ENCODE peak calls at places on chromosomes 1 and 21, in nine cellular contexts. One of them, this sample, is unnamed. For H3K36me3 and H3K4me1, the result is how much of the 10 kb centered on the place peaks cover.

GRCh38 chr1:228490120-228491078 is 3.2 kb downstream of the RNF187 start:
- DNase-seq in heart right ventricle: no peak
- DNase-seq in adipocyte: peak
- DNase-seq in uterus: no peak
- DNase-seq in kidney: no peak
- DNase-seq in lung: no peak
- DNase-seq in gastrocnemius medialis: peak
- DNase-seq in cardiac muscle cell: peak
- DNase-seq in left ventricle myocardium inferior: peak
- DNase-seq in this sample: no peak

GRCh38 chr1:4561213-4561612 is 93.2 kb upstream of the AJAP1 start:
- DNase-seq in heart right ventricle: no peak
- DNase-seq in adipocyte: no peak
- DNase-seq in uterus: no peak
- DNase-seq in kidney: no peak
- DNase-seq in lung: no peak
- DNase-seq in gastrocnemius medialis: no peak
- DNase-seq in cardiac muscle cell: no peak
- DNase-seq in left ventricle myocardium inferior: no peak
- DNase-seq in this sample: no peak

GRCh38 chr21:32572574-32573420 is 12.5 kb downstream of the TCP10L start:
- DNase-seq in heart right ventricle: no peak
- DNase-seq in adipocyte: no peak
- DNase-seq in uterus: no peak
- DNase-seq in kidney: no peak
- DNase-seq in lung: no peak
- DNase-seq in gastrocnemius medialis: no peak
- DNase-seq in cardiac muscle cell: no peak
- DNase-seq in left ventricle myocardium inferior: no peak
- DNase-seq in this sample: no peak

GRCh38 chr1:240797050-240797449 is 185.1 kb upstream of the GREM2 start:
- DNase-seq in heart right ventricle: no peak
- DNase-seq in adipocyte: no peak
- DNase-seq in uterus: no peak
- DNase-seq in kidney: no peak
- DNase-seq in lung: no peak
- DNase-seq in gastrocnemius medialis: no peak
- DNase-seq in cardiac muscle cell: no peak
- DNase-seq in left ventricle myocardium inferior: no peak
- DNase-seq in this sample: no peak

GRCh38 chr1:156860113-156860638 is 489 bp upstream of the NTRK1 start:
- DNase-seq in heart right ventricle: peak
- DNase-seq in adipocyte: peak
- DNase-seq in uterus: no peak
- DNase-seq in kidney: peak
- DNase-seq in lung: no peak
- DNase-seq in gastrocnemius medialis: no peak
- DNase-seq in cardiac muscle cell: peak
- DNase-seq in left ventricle myocardium inferior: peak
- DNase-seq in this sample: no peak

GRCh38 chr1:150973826-150974579 is 632 bp downstream of the CERS2 start:
- DNase-seq in heart right ventricle: peak
- DNase-seq in adipocyte: peak
- DNase-seq in uterus: peak
- DNase-seq in kidney: peak
- DNase-seq in lung: peak
- DNase-seq in gastrocnemius medialis: peak
- DNase-seq in cardiac muscle cell: no peak
- DNase-seq in left ventricle myocardium inferior: peak
- DNase-seq in this sample: peak

GRCh38 chr1:27416387-27417111 is 24.1 kb downstream of the GPR3 start:
- DNase-seq in heart right ventricle: no peak
- DNase-seq in adipocyte: peak
- DNase-seq in uterus: no peak
- DNase-seq in kidney: no peak
- DNase-seq in lung: no peak
- DNase-seq in gastrocnemius medialis: no peak
- DNase-seq in cardiac muscle cell: peak
- DNase-seq in left ventricle myocardium inferior: no peak
- DNase-seq in this sample: no peak

GRCh38 chr1:68600049-68600661 is 103.3 kb upstream of the DEPDC1 start:
- DNase-seq in heart right ventricle: no peak
- DNase-seq in adipocyte: peak
- DNase-seq in uterus: no peak
- DNase-seq in kidney: no peak
- DNase-seq in lung: no peak
- DNase-seq in gastrocnemius medialis: no peak
- DNase-seq in cardiac muscle cell: peak
- DNase-seq in left ventricle myocardium inferior: no peak
- DNase-seq in this sample: no peak

GRCh38 chr21:20004353-20004752 is 993.9 kb upstream of the NCAM2 start:
- DNase-seq in heart right ventricle: no peak
- DNase-seq in adipocyte: no peak
- DNase-seq in uterus: no peak
- DNase-seq in kidney: no peak
- DNase-seq in lung: no peak
- DNase-seq in gastrocnemius medialis: no peak
- DNase-seq in cardiac muscle cell: no peak
- DNase-seq in left ventricle myocardium inferior: no peak
- DNase-seq in this sample: no peak

GRCh38 chr1:154000420-154000819 is 9.9 kb downstream of the RPS27 start:
- DNase-seq in heart right ventricle: no peak
- DNase-seq in adipocyte: no peak
- DNase-seq in uterus: no peak
- DNase-seq in kidney: no peak
- DNase-seq in lung: no peak
- DNase-seq in gastrocnemius medialis: no peak
- DNase-seq in cardiac muscle cell: no peak
- DNase-seq in left ventricle myocardium inferior: no peak
- DNase-seq in this sample: no peak

GRCh38 chr1:110183642-110184167 is 26.4 kb upstream of the KCNC4 start:
- DNase-seq in heart right ventricle: no peak
- DNase-seq in adipocyte: no peak
- DNase-seq in uterus: no peak
- DNase-seq in kidney: no peak
- DNase-seq in lung: no peak
- DNase-seq in gastrocnemius medialis: no peak
- DNase-seq in cardiac muscle cell: no peak
- DNase-seq in left ventricle myocardium inferior: no peak
- DNase-seq in this sample: no peak

GRCh38 chr1:234842726-234843641 is 233.0 kb upstream of the IRF2BP2 start:
- DNase-seq in heart right ventricle: peak
- DNase-seq in adipocyte: no peak
- DNase-seq in uterus: no peak
- DNase-seq in kidney: peak
- DNase-seq in lung: no peak
- DNase-seq in gastrocnemius medialis: no peak
- DNase-seq in cardiac muscle cell: peak
- DNase-seq in left ventricle myocardium inferior: peak
- DNase-seq in this sample: no peak

GRCh38 chr1:245855846-245856730 is 651.0 kb downstream of the SMYD3 start:
- DNase-seq in heart right ventricle: no peak
- DNase-seq in adipocyte: no peak
- DNase-seq in uterus: no peak
- DNase-seq in kidney: no peak
- DNase-seq in lung: no peak
- DNase-seq in gastrocnemius medialis: no peak
- DNase-seq in cardiac muscle cell: no peak
- DNase-seq in left ventricle myocardium inferior: no peak
- DNase-seq in this sample: no peak

GRCh38 chr1:229640455-229640854 is 14.4 kb downstream of the URB2 start:
- DNase-seq in heart right ventricle: no peak
- DNase-seq in adipocyte: no peak
- DNase-seq in uterus: no peak
- DNase-seq in kidney: no peak
- DNase-seq in lung: no peak
- DNase-seq in gastrocnemius medialis: no peak
- DNase-seq in cardiac muscle cell: no peak
- DNase-seq in left ventricle myocardium inferior: no peak
- DNase-seq in this sample: no peak

GRCh38 chr1:219296430-219296850 is 122.8 kb downstream of the LYPLAL1 start:
- DNase-seq in heart right ventricle: no peak
- DNase-seq in adipocyte: peak
- DNase-seq in uterus: no peak
- DNase-seq in kidney: no peak
- DNase-seq in lung: no peak
- DNase-seq in gastrocnemius medialis: no peak
- DNase-seq in cardiac muscle cell: no peak
- DNase-seq in left ventricle myocardium inferior: no peak
- DNase-seq in this sample: no peak

GRCh38 chr1:41668967-41669366 is 184.5 kb upstream of the EDN2 start:
- DNase-seq in heart right ventricle: no peak
- DNase-seq in adipocyte: no peak
- DNase-seq in uterus: no peak
- DNase-seq in kidney: peak
- DNase-seq in lung: no peak
- DNase-seq in gastrocnemius medialis: no peak
- DNase-seq in cardiac muscle cell: no peak
- DNase-seq in left ventricle myocardium inferior: no peak
- DNase-seq in this sample: no peak

GRCh38 chr1:35177237-35177786 is 15.6 kb downstream of the SFPQ start:
- DNase-seq in heart right ventricle: no peak
- DNase-seq in adipocyte: no peak
- DNase-seq in uterus: no peak
- DNase-seq in kidney: no peak
- DNase-seq in lung: no peak
- DNase-seq in gastrocnemius medialis: no peak
- DNase-seq in cardiac muscle cell: no peak
- DNase-seq in left ventricle myocardium inferior: no peak
- DNase-seq in this sample: no peak
- H3K36me3 ChIP-seq in heart right ventricle: half or more
- H3K36me3 ChIP-seq in adipocyte: half or more
- H3K36me3 ChIP-seq in uterus: under half
- H3K36me3 ChIP-seq in kidney: under half
- H3K36me3 ChIP-seq in lung: under half
- H3K36me3 ChIP-seq in gastrocnemius medialis: under half
- H3K36me3 ChIP-seq in cardiac muscle cell: half or more
- H3K36me3 ChIP-seq in left ventricle myocardium inferior: half or more
- H3K36me3 ChIP-seq in this sample: half or more

GRCh38 chr1:45545553-45546310 is 4.9 kb upstream of the AKR1A1 start:
- DNase-seq in heart right ventricle: no peak
- DNase-seq in adipocyte: no peak
- DNase-seq in uterus: no peak
- DNase-seq in kidney: no peak
- DNase-seq in lung: no peak
- DNase-seq in gastrocnemius medialis: no peak
- DNase-seq in cardiac muscle cell: no peak
- DNase-seq in left ventricle myocardium inferior: no peak
- DNase-seq in this sample: no peak

GRCh38 chr1:45543599-45544417 is 6.8 kb upstream of the AKR1A1 start:
- DNase-seq in heart right ventricle: peak
- DNase-seq in adipocyte: no peak
- DNase-seq in uterus: no peak
- DNase-seq in kidney: peak
- DNase-seq in lung: peak
- DNase-seq in gastrocnemius medialis: peak
- DNase-seq in cardiac muscle cell: peak
- DNase-seq in left ventricle myocardium inferior: peak
- DNase-seq in this sample: peak

GRCh38 chr1:45545019-45545493 is 5.6 kb upstream of the AKR1A1 start:
- DNase-seq in heart right ventricle: no peak
- DNase-seq in adipocyte: no peak
- DNase-seq in uterus: no peak
- DNase-seq in kidney: no peak
- DNase-seq in lung: no peak
- DNase-seq in gastrocnemius medialis: no peak
- DNase-seq in cardiac muscle cell: no peak
- DNase-seq in left ventricle myocardium inferior: no peak
- DNase-seq in this sample: no peak

GRCh38 chr1:45542591-45542990 is 8.0 kb upstream of the AKR1A1 start:
- DNase-seq in heart right ventricle: no peak
- DNase-seq in adipocyte: no peak
- DNase-seq in uterus: no peak
- DNase-seq in kidney: no peak
- DNase-seq in lung: peak
- DNase-seq in gastrocnemius medialis: peak
- DNase-seq in cardiac muscle cell: peak
- DNase-seq in left ventricle myocardium inferior: no peak
- DNase-seq in this sample: peak

GRCh38 chr1:45544530-45544929 is 6.1 kb upstream of the AKR1A1 start:
- DNase-seq in heart right ventricle: no peak
- DNase-seq in adipocyte: no peak
- DNase-seq in uterus: no peak
- DNase-seq in kidney: no peak
- DNase-seq in lung: no peak
- DNase-seq in gastrocnemius medialis: no peak
- DNase-seq in cardiac muscle cell: no peak
- DNase-seq in left ventricle myocardium inferior: no peak
- DNase-seq in this sample: no peak
- H3K4me1 ChIP-seq in heart right ventricle: under half
- H3K4me1 ChIP-seq in adipocyte: under half
- H3K4me1 ChIP-seq in uterus: under half
- H3K4me1 ChIP-seq in kidney: under half
- H3K4me1 ChIP-seq in lung: under half
- H3K4me1 ChIP-seq in gastrocnemius medialis: under half
- H3K4me1 ChIP-seq in cardiac muscle cell: under half
- H3K4me1 ChIP-seq in left ventricle myocardium inferior: under half
- H3K4me1 ChIP-seq in this sample: under half

DNA sequence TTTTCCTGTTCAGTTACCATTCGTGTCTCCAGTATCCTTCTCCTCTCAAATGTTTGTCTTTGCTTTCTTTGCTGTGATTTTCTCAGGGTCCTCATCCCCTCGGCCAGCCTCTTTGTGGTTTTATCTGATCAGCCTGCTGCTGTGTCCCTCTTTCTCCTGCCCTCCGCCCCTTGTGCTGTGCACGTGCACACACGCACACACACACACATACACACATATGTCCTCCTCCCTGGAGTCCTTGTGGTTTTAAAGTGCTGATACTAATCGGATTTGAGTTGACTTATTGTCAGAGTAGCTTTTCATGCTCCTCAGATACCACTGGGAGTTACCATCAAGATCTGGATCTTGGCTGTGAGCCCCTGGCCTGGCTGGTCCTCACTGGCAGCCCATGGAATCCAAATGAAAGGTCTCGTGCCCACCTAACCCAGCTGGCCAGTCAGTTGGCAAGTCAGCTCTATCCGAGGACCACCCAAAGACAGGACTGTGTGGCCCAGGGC is 34.1 kb downstream of the QSOX1 start:
- DNase-seq in heart right ventricle: no peak
- DNase-seq in adipocyte: no peak
- DNase-seq in uterus: no peak
- DNase-seq in kidney: no peak
- DNase-seq in lung: no peak
- DNase-seq in gastrocnemius medialis: no peak
- DNase-seq in cardiac muscle cell: no peak
- DNase-seq in left ventricle myocardium inferior: no peak
- DNase-seq in this sample: no peak
- H3K36me3 ChIP-seq in heart right ventricle: half or more
- H3K36me3 ChIP-seq in adipocyte: half or more
- H3K36me3 ChIP-seq in uterus: under half
- H3K36me3 ChIP-seq in kidney: under half
- H3K36me3 ChIP-seq in lung: under half
- H3K36me3 ChIP-seq in gastrocnemius medialis: under half
- H3K36me3 ChIP-seq in cardiac muscle cell: under half
- H3K36me3 ChIP-seq in left ventricle myocardium inferior: half or more
- H3K36me3 ChIP-seq in this sample: half or more

DNA sequence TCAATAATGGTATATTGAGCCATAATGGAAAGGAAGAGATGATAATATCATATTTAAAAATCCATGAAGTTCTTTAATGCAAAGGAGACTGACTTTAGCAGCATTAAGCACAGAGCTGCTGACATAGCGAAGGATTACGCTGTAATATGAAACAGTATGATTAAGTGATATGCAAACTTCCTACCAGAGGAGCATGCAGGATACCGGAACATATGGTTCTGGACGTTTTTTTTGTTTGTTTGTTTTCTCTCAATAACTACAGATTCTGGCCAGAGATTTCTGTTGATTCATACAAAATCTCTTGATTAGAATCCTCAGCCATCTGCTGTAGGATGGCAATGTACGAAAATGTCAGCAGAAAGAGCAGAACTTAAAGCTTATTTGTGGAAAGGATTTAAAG is 970.8 kb downstream of the KCNT2 start:
- DNase-seq in heart right ventricle: no peak
- DNase-seq in adipocyte: peak
- DNase-seq in uterus: no peak
- DNase-seq in kidney: no peak
- DNase-seq in lung: no peak
- DNase-seq in gastrocnemius medialis: no peak
- DNase-seq in cardiac muscle cell: no peak
- DNase-seq in left ventricle myocardium inferior: no peak
- DNase-seq in this sample: no peak
- H3K4me1 ChIP-seq in heart right ventricle: under half
- H3K4me1 ChIP-seq in adipocyte: under half
- H3K4me1 ChIP-seq in uterus: under half
- H3K4me1 ChIP-seq in kidney: under half
- H3K4me1 ChIP-seq in lung: under half
- H3K4me1 ChIP-seq in gastrocnemius medialis: under half
- H3K4me1 ChIP-seq in cardiac muscle cell: under half
- H3K4me1 ChIP-seq in left ventricle myocardium inferior: under half
- H3K4me1 ChIP-seq in this sample: under half